ENCODE peak calls at places on chromosome 9, in seven cellular contexts. W is SK-N-SH, O is K562, A is H1, E is GM12878, C is HepG2, V is GM12891. P is an unnamed sample.

GRCh38 chr9:33263936-33264472 is 504 bp downstream of the BAG1 start:
- DNase-seq in W (peak; percentile 61), O (no peak), A (no peak), E (no peak), C (peak; percentile 10), V (peak; percentile 34), P (peak; percentile 39)

GRCh38 chr9:20980713-20981481 is 50.5 kb downstream of the HACD4 start:
- DNase-seq in W (no peak), O (no peak), A (no peak), E (peak; percentile 33), C (no peak), V (no peak), P (no peak)

GRCh38 chr9:38212016-38212415 is 143.0 kb upstream of the SHB start:
- DNase-seq in W (no peak), O (no peak), A (no peak), E (no peak), C (no peak), V (no peak), P (no peak)

GRCh38 chr9:35727676-35728040 is 4.3 kb downstream of the TLN1 start:
- DNase-seq in W (no peak), O (peak; percentile 56), A (no peak), E (no peak), C (no peak), V (no peak), P (no peak)

GRCh38 chr9:114930063-114930812 is at the start of gene TNFSF8:
- DNase-seq in W (no peak), O (no peak), A (no peak), E (no peak), C (no peak), V (no peak), P (no peak)

GRCh38 chr9:221989-222776 is 7.5 kb downstream of the DOCK8 start:
- DNase-seq in W (no peak), O (no peak), A (no peak), E (no peak), C (peak; percentile 10), V (no peak), P (no peak)

GRCh38 chr9:89593776-89594427 is 10.9 kb upstream of the GADD45G start:
- DNase-seq in W (no peak), O (peak; percentile 46), A (no peak), E (no peak), C (peak; percentile 47), V (peak; percentile 53), P (peak; percentile 61)

GRCh38 chr9:13614060-13614459 is 334.6 kb upstream of the MPDZ start:
- DNase-seq in W (peak; percentile 29), O (no peak), A (no peak), E (no peak), C (no peak), V (no peak), P (no peak)

GRCh38 chr9:127570533-127571111 is 41.5 kb upstream of the STXBP1 start:
- DNase-seq in W (peak; percentile 74), O (no peak), A (no peak), E (no peak), C (no peak), V (no peak), P (no peak)

GRCh38 chr9:106885451-106885850 is 22.5 kb downstream of the ZNF462 start:
- DNase-seq in W (no peak), O (no peak), A (no peak), E (no peak), C (no peak), V (no peak), P (no peak)

GRCh38 chr9:128819716-128820664 is 1.7 kb downstream of the ENDOG start:
- DNase-seq in W (peak; percentile 88), O (peak; percentile 44), A (no peak), E (no peak), C (no peak), V (no peak), P (no peak)

GRCh38 chr9:105150991-105151685 is 93.3 kb upstream of the SLC44A1 start:
- DNase-seq in W (no peak), O (no peak), A (no peak), E (no peak), C (no peak), V (no peak), P (no peak)

GRCh38 chr9:96242829-96243228 is 59.1 kb downstream of the HSD17B3 start:
- DNase-seq in W (no peak), O (no peak), A (no peak), E (no peak), C (no peak), V (no peak), P (no peak)

GRCh38 chr9:31916591-31917223 is 467.7 kb upstream of the ACO1 start:
- DNase-seq in W (no peak), O (no peak), A (no peak), E (no peak), C (peak; percentile 11), V (no peak), P (no peak)

GRCh38 chr9:123302348-123303214 is 34.2 kb upstream of the STRBP start:
- DNase-seq in W (no peak), O (peak; percentile 17), A (no peak), E (no peak), C (no peak), V (no peak), P (no peak)

GRCh38 chr9:129009584-129010141 is 18.5 kb downstream of the SH3GLB2 start:
- DNase-seq in W (no peak), O (no peak), A (no peak), E (no peak), C (no peak), V (no peak), P (no peak)

GRCh38 chr9:97985058-97985861 is 2.1 kb downstream of the ANP32B start:
- DNase-seq in W (no peak), O (no peak), A (no peak), E (peak; percentile 9), C (no peak), V (no peak), P (no peak)

DNA sequence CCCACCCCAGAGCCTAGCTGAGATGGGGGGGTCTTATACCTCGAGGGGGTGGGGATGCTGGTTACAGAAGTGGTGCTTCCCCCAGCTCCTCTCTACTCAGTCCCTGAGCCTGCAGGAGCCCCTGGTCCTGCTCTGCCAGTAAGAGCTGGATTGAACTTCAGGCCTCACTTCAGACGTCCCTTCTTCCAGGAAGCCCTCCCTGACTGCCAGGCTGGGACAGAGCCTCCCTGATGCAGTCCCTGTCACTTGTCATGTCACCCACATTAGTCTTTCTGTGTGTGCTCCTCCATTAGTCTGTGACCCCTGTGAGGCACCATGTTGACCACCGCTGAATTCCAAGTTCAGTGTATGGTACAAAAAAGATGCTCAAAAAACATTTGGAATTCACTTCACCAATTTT is 78.7 kb upstream of the ASS1 start:
- DNase-seq in W (no peak), O (no peak), A (no peak), E (no peak), C (no peak), V (no peak), P (no peak)
- TF ChIP-seq POLR2AphosphoS5 in W (no peak), O (no peak), A (no peak), E (no peak), C (no peak), V (no peak), P (no peak)

GRCh38 chr9:77846957-77847574 is 184.5 kb downstream of the GNAQ start:
- DNase-seq in W (no peak), O (no peak), A (no peak), E (no peak), C (no peak), V (no peak), P (no peak)
- TF ChIP-seq TAF1 in W (no peak), O (no peak), A (no peak), E (no peak), C (no peak), V (no peak), P (no peak)

GRCh38 chr9:136455043-136456002 is 15.7 kb upstream of the INPP5E start:
- DNase-seq in W (no peak), O (no peak), A (no peak), E (no peak), C (no peak), V (no peak), P (no peak)
- TF ChIP-seq POLR2AphosphoS5 in W (no peak), O (no peak), A (no peak), E (no peak), C (no peak), V (no peak), P (no peak)

GRCh38 chr9:121483473-121484031 is 16.1 kb downstream of the GGTA1 start:
- DNase-seq in W (no peak), O (no peak), A (no peak), E (no peak), C (no peak), V (no peak), P (no peak)

GRCh38 chr9:121483049-121483448 is 16.6 kb downstream of the GGTA1 start:
- DNase-seq in W (no peak), O (peak; percentile 29), A (no peak), E (no peak), C (peak; percentile 67), V (no peak), P (no peak)

GRCh38 chr9:121484659-121485446 is 14.8 kb downstream of the GGTA1 start:
- DNase-seq in W (no peak), O (no peak), A (no peak), E (no peak), C (no peak), V (no peak), P (no peak)

GRCh38 chr9:121489344-121489743 is 10.3 kb downstream of the GGTA1 start:
- DNase-seq in W (no peak), O (no peak), A (no peak), E (no peak), C (no peak), V (no peak), P (no peak)

GRCh38 chr9:121485618-121486531 is 13.8 kb downstream of the GGTA1 start:
- DNase-seq in W (no peak), O (peak; percentile 31), A (no peak), E (no peak), C (no peak), V (no peak), P (no peak)
- TF ChIP-seq TAF1 in W (no peak), O (no peak), A (no peak), E (no peak), C (no peak), V (no peak), P (no peak)

DNA sequence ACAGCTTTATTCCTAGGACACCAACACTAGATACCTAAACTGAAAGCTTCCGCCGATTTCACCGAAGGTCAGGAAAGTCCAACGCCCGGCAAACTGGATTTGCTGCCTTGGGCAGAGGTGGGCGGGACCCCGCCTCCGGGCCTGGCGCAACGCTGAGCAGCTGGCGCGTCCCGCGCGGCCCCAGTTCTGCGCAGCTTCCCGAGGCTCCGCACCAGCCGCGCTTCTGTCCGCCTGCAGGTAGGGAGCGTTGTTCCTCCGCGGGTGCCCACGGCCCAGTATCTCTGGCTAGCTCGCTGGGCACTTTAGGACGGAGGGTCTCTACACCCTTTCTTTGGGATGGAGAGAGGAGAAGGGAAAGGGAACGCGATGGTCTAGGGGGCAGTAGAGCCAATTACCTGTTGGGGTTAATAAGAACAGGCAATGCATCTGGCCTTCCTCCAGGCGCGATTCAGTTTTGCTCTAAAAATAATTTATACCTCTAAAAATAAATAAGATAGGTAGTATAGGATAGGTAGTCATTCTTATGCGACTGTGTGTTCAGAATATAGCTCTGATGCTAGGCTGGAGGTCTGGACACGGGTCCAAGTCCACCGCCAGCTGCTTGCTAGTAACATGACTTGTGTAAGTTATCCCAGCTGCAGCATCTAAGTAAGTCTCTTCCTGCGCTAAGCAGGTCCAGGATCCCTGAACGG is at the start of gene CD274:
- DNase-seq in W (peak; percentile 82), O (peak; percentile 38), A (peak; percentile 79), E (no peak), C (peak; percentile 85), V (no peak), P (no peak)
- TF ChIP-seq POLR2AphosphoS5 in W (peak; percentile 64), O (no peak), A (no peak), E (peak; percentile 97), C (no peak), V (peak; percentile 92), P (peak; percentile 82)

P was measured in GM12892.